ENCODE peak calls at places on chromosomes 7 and 10, in six cellular contexts. U is HCT116, K is AG09309, Q is choroid plexus epithelial cell, D is uterus, Z is Panc1. H is an unnamed sample.

GRCh38 chr10:132878730-132879407 is 63.5 kb downstream of the CFAP46 start:
- DNase-seq in K (no peak), D (peak), Z (no peak), Q (no peak), U (no peak), H (no peak)

GRCh38 chr7:43639858-43640491 is 57.1 kb downstream of the STK17A start:
- DNase-seq in U (no peak), Q (peak), D (peak), K (no peak), Z (no peak), H (peak)

GRCh38 chr7:106871793-106872571 is 6.9 kb downstream of the PIK3CG start:
- DNase-seq in K (no peak), Q (no peak), D (no peak), Z (no peak), U (no peak), H (no peak)

GRCh38 chr7:2723138-2723850 is 35.3 kb downstream of the AMZ1 start:
- DNase-seq in Q (no peak), Z (no peak), K (no peak), U (no peak), D (no peak), H (no peak)

GRCh38 chr10:23351914-23352313 is 7.3 kb upstream of the C10orf67 start:
- DNase-seq in Z (no peak), K (no peak), Q (peak), U (no peak), D (no peak), H (no peak)

GRCh38 chr10:133139561-133140065 is 20.4 kb upstream of the KNDC1 start:
- DNase-seq in U (no peak), Z (no peak), K (no peak), Q (no peak), D (no peak), H (no peak)

GRCh38 chr10:98364432-98365102 is 50.4 kb downstream of the PYROXD2 start:
- DNase-seq in Z (no peak), U (no peak), D (no peak), K (no peak), Q (no peak), H (no peak)

GRCh38 chr7:25857376-25858067 is 294.5 kb upstream of the NFE2L3 start:
- DNase-seq in Q (peak), D (peak), U (no peak), K (no peak), Z (no peak), H (no peak)

GRCh38 chr10:124484016-124484415 is 22.4 kb downstream of the LHPP start:
- DNase-seq in U (no peak), Z (no peak), Q (no peak), D (no peak), K (no peak), H (no peak)

GRCh38 chr10:23095966-23096813 is 811 bp downstream of the MSRB2 start:
- DNase-seq in D (peak), K (peak), Q (peak), Z (no peak), U (no peak), H (peak)

GRCh38 chr7:100544386-100544785 is 5.4 kb downstream of the AGFG2 start:
- DNase-seq in U (no peak), K (no peak), D (no peak), Q (no peak), Z (no peak), H (no peak)

GRCh38 chr10:62327897-62328296 is 46.3 kb upstream of the ZNF365 start:
- DNase-seq in Z (no peak), K (no peak), Q (no peak), D (no peak), U (no peak), H (peak)

GRCh38 chr10:36730316-36730715 is 395.1 kb upstream of the ANKRD30A start:
- DNase-seq in Z (no peak), Q (no peak), K (no peak), D (no peak), U (no peak), H (no peak)

GRCh38 chr10:96588060-96588554 is 1.3 kb upstream of the TM9SF3 start:
- DNase-seq in Q (no peak), K (no peak), U (no peak), D (no peak), Z (no peak), H (no peak)

GRCh38 chr7:45584261-45585210 is 10.4 kb downstream of the ADCY1 start:
- DNase-seq in Z (no peak), U (no peak), K (no peak), D (no peak), Q (no peak), H (no peak)

GRCh38 chr7:66697451-66698438 is 42.8 kb upstream of the RABGEF1 start:
- DNase-seq in U (no peak), Z (no peak), K (peak), Q (peak), D (peak), H (peak)

GRCh38 chr7:29177963-29178612 is 16.5 kb upstream of the CHN2 start:
- DNase-seq in Q (peak), D (peak), U (no peak), K (no peak), Z (no peak), H (no peak)

DNA sequence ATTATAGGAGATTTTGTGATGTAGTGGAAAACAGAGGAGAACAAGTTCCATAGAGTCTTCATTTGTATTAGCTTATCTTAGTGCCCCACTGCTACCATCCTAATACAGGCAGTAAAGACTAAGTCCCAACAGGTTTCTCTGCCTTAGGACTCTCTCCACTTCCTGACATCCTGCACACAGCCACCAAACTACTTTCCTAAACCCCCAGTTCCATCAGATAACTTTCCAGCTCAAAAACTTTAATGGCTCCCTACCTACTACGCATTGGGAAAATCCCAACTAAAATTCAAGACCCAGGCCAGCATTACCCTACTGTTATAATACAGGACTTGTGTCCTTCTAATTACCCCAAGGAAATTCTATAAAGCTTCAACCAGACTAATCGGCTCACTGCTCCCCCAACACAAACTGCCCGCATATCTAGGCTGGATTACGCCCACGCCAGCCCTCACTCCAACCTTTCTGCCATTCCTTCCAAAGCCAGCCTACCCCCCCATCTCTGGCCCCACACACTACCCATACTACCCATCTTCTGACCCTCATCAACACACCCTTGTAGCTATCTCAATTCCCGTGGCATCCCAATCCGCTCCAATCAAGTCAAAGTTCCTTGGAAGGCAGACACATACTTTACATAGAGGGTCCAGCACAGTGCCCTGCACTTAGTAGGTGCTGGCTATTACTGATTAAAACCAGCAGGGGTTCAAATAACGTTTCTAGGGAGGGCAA is 1.4 kb downstream of the IDE start:
- DNase-seq in D (no peak), Z (no peak), U (no peak), Q (no peak), K (no peak), H (no peak)
- TF ChIP-seq CTCF in D (no peak), Z (no peak), U (no peak), Q (no peak), K (no peak), H (no peak)

DNA sequence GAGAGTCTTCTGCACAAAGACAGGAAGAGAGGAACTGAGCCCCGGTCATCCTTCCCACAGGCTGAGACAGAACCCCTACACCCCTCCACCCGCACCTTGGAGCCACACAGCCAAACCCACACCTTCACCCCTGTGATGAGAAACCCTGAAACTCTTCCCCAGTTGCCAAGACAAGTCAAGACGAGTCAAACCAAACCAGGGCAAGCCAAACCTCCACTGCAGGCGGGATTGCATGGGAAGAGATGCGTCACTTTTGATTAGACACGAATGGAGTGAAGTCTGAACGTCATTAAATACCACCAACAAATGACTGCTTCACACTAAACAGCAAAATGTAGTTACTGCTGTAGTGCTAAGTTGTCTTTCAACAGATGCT is 73.8 kb downstream of the PRPF18 start:
- DNase-seq in Q (no peak), K (peak), U (no peak), Z (no peak), D (no peak), H (no peak)
- H3K4me3 ChIP-seq in Q (no peak), K (no peak), U (no peak), Z (no peak), D (no peak), H (no peak)

DNA sequence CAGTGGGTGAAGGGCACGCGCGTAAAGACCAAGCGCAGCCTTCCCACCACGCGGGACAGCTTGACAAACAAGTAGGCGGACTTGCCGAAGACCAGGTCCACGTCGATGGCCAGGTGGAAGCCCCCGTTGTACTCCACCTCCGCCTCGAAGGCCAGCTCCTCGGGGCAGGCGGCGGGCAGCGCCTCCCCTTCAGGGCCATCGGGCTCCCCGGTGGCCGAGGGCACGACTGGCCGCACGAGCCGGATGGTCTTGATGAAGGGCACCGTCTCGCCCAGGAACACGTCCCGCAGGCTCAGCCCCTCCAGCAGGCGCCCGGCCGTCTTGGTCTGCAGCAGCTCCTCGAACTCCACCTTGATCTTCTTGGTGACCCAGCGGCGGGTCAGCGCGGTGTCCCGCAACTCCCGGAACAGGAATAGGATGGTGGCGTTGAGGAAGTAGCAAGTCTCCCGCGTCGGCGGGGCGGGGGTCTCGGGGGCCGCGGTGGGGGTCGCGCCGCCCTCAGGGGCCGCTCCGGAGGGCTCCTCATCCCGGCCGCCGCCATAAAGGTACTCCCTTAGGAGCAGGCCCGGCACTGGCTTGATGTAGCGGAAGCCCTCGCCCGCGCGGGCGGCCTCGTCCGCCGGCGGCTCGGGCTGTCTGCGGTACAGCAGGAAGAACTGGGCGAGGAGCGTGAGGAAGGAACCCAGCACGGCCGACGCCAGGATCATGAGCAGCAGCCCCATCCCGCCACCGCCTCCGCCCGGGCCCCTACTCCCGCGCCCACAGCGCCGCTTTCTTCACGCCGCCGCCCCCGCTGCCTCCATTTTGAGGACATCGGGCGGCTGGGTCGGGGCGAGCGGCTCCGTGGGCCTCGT is 507 bp downstream of the PDZD8 start:
- DNase-seq in D (peak), Z (no peak), U (no peak), Q (peak), K (no peak), H (no peak)
- TF ChIP-seq CTCF in D (no peak), Z (no peak), U (no peak), Q (no peak), K (no peak), H (no peak)

GRCh38 chr10:93766918-93767317 is 9.2 kb downstream of the LGI1 start:
- DNase-seq in U (no peak), Q (no peak), Z (no peak), K (no peak), D (no peak), H (no peak)
- H3K4me3 ChIP-seq in U (no peak), Q (no peak), Z (no peak), K (no peak), D (no peak), H (no peak)